ENCODE peak calls at places on chromosome 4, in six cellular contexts. M is lower lobe of right lung; L is ovary; J is CD8-positive, alpha-beta T cell; Z is fibroblast of lung; E is upper lobe of right lung. F is an unnamed sample.

GRCh38 chr4:138500869-138501268 is 258.7 kb upstream of the SLC7A11 start:
- DNase-seq in L (no peak), J (no peak), E (no peak), Z (no peak), M (no peak), F (no peak)

GRCh38 chr4:105527081-105527480 is 25.3 kb upstream of the ARHGEF38 start:
- DNase-seq in L (no peak), M (no peak), E (no peak), J (no peak), Z (no peak), F (no peak)

GRCh38 chr4:8244001-8244757 is 25.4 kb upstream of the HTRA3 start:
- DNase-seq in J (no peak), E (no peak), M (no peak), Z (no peak), L (no peak), F (no peak)

GRCh38 chr4:8920289-8920965 is 48.8 kb upstream of the HMX1 start:
- DNase-seq in M (no peak), J (peak; percentile 32), E (peak; percentile 55), Z (no peak), L (no peak), F (peak; percentile 4)

GRCh38 chr4:61891953-61892352 is 691.8 kb downstream of the ADGRL3 start:
- DNase-seq in E (no peak), M (no peak), J (no peak), Z (no peak), L (no peak), F (no peak)

GRCh38 chr4:166493828-166494432 is 620.9 kb downstream of the TLL1 start:
- DNase-seq in E (no peak), J (no peak), M (no peak), Z (peak; percentile 6), L (no peak), F (no peak)

GRCh38 chr4:137853424-137853823 is 321.1 kb upstream of the PCDH18 start:
- DNase-seq in J (no peak), L (no peak), M (no peak), E (no peak), Z (no peak), F (no peak)

GRCh38 chr4:32574803-32575202 is 1854.6 kb downstream of the PCDH7 start:
- DNase-seq in E (no peak), J (no peak), L (no peak), M (no peak), Z (no peak), F (no peak)

GRCh38 chr4:123599920-123600394 is 203.4 kb downstream of the SPRY1 start:
- DNase-seq in Z (peak; percentile 17), L (peak; percentile 65), E (peak; percentile 88), M (peak; percentile 84), J (peak; percentile 79), F (peak; percentile 71)

GRCh38 chr4:74449571-74450297 is 4.8 kb downstream of the AREG start:
- DNase-seq in L (no peak), E (no peak), M (no peak), Z (peak; percentile 36), J (no peak), F (no peak)

GRCh38 chr4:8071741-8072140 is 86.9 kb downstream of the ABLIM2 start:
- DNase-seq in E (no peak), L (no peak), Z (no peak), M (peak; percentile 30), J (no peak), F (no peak)

GRCh38 chr4:164771088-164771487 is 17.2 kb downstream of the SMIM31 start:
- DNase-seq in J (no peak), E (no peak), Z (peak; percentile 2), L (no peak), M (no peak), F (no peak)

GRCh38 chr4:48683784-48684666 is 96.1 kb downstream of the FRYL start:
- DNase-seq in Z (no peak), J (no peak), L (no peak), M (no peak), E (no peak), F (no peak)

GRCh38 chr4:19657856-19658255 is 593.8 kb upstream of the SLIT2 start:
- DNase-seq in Z (no peak), L (no peak), J (no peak), E (no peak), M (no peak), F (no peak)

GRCh38 chr4:37629713-37630112 is 56.5 kb downstream of the RELL1 start:
- DNase-seq in E (no peak), J (no peak), L (no peak), M (no peak), Z (no peak), F (no peak)
- H3K27ac ChIP-seq in E (no peak overlapping the region), J (no peak overlapping the region), L (no peak overlapping the region), M (no peak overlapping the region), Z (no peak overlapping the region), F (no peak overlapping the region)

DNA sequence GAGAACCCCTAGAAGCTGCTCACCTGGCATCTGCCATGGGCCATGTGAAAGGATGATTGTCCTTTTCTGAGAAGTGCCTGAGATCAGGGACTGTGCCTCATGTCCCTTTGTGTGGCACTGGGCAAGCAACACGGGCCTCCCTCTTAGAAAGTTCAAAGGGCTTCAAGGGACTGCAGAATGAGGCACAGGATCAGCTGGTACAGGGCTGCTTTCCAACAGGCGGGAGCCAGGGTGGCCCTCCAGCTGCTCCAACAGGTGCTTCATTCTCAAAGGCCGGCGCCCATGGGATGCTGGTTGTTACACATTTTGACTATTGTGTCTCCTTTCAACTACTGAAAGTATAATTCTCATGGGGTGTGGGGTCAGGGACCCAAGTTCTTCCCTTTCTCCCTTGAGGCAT is 114.7 kb downstream of the ENPP6 start:
- DNase-seq in Z (no peak), L (no peak), M (no peak), J (peak; percentile 39), E (no peak), F (peak; percentile 71)
- TF ChIP-seq CTCF in Z (no peak), L (no peak), M (no peak), J (no peak), E (no peak), F (no peak)

GRCh38 chr4:95833652-95834276 is 6.1 kb upstream of the PDHA2 start:
- DNase-seq in Z (no peak), L (no peak), M (no peak), J (no peak), E (no peak), F (no peak)
- H3K9me3 ChIP-seq in Z (no peaks in the 10 kb centered on the region), L (no peaks in the 10 kb centered on the region), M (no peaks in the 10 kb centered on the region), J (no peaks in the 10 kb centered on the region), E (no peaks in the 10 kb centered on the region), F (no peaks in the 10 kb centered on the region)

DNA sequence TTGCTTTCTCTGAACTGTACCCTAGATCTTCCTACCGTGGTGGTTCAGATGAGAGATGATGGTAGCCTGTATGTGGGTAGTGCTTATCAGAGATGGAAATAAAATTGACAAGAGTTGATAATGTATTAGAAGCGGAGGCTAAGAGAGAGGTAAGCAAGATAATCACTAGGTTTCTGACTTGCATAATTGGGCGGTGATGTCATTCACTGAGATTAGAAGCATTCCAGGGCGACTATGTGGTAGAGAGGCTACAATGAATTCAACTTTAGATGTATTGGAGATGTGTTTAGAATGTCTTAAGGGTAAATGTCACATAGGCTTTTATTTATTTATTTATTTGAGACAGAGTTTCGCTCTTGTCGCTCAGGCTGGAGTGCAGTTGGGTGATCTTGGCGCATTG is 409 bp upstream of the TENM3 start:
- DNase-seq in E (no peak), J (no peak), M (no peak), Z (peak; percentile 17), L (no peak), F (no peak)
- H3K27ac ChIP-seq in E (no peak overlapping the region), J (no peak overlapping the region), M (no peak overlapping the region), Z (no peak overlapping the region), L (no peak overlapping the region), F (no peak overlapping the region)